ENCODE peak calls at places on chromosomes 7 and 10, in nine cellular contexts. E, T, Q, L, K, X, D, H and S are unnamed samples.

GRCh38 chr7:101744588-101744987 is 72.8 kb upstream of the CUX1 start:
- DNase-seq in Q (no peak), K (no peak), L (no peak), X (no peak), E (peak), T (no peak), H (no peak), D (no peak), S (no peak)

GRCh38 chr10:119754085-119754484 is 28.2 kb downstream of the INPP5F start:
- DNase-seq in K (no peak), E (no peak), T (no peak), L (no peak), X (no peak), D (no peak), H (no peak), Q (no peak), S (no peak)

GRCh38 chr10:69772933-69773704 is 28.6 kb upstream of the COL13A1 start:
- DNase-seq in E (no peak), X (no peak), T (no peak), D (no peak), H (no peak), L (no peak), Q (no peak), K (no peak), S (no peak)

GRCh38 chr10:124308811-124309210 is 109.9 kb downstream of the OAT start:
- DNase-seq in K (no peak), H (no peak), D (no peak), L (no peak), E (peak), X (no peak), Q (no peak), T (no peak), S (no peak)

GRCh38 chr10:43653746-43654145 is 5.1 kb upstream of the ZNF32 start:
- DNase-seq in E (no peak), X (no peak), D (peak), L (no peak), H (peak), K (no peak), T (no peak), Q (no peak), S (no peak)

GRCh38 chr10:119396008-119396708 is 146.4 kb downstream of the RGS10 start:
- DNase-seq in T (no peak), Q (no peak), X (no peak), L (no peak), D (no peak), H (no peak), E (no peak), K (no peak), S (no peak)

GRCh38 chr10:55146032-55146431 is 345.0 kb upstream of the PCDH15 start:
- DNase-seq in Q (no peak), T (peak), D (peak), X (no peak), K (no peak), L (no peak), H (peak), E (no peak), S (no peak)

GRCh38 chr7:121366852-121367431 is 29.2 kb downstream of the FAM3C start:
- DNase-seq in D (peak), K (peak), X (no peak), L (no peak), H (peak), E (no peak), Q (no peak), T (peak), S (no peak)

DNA sequence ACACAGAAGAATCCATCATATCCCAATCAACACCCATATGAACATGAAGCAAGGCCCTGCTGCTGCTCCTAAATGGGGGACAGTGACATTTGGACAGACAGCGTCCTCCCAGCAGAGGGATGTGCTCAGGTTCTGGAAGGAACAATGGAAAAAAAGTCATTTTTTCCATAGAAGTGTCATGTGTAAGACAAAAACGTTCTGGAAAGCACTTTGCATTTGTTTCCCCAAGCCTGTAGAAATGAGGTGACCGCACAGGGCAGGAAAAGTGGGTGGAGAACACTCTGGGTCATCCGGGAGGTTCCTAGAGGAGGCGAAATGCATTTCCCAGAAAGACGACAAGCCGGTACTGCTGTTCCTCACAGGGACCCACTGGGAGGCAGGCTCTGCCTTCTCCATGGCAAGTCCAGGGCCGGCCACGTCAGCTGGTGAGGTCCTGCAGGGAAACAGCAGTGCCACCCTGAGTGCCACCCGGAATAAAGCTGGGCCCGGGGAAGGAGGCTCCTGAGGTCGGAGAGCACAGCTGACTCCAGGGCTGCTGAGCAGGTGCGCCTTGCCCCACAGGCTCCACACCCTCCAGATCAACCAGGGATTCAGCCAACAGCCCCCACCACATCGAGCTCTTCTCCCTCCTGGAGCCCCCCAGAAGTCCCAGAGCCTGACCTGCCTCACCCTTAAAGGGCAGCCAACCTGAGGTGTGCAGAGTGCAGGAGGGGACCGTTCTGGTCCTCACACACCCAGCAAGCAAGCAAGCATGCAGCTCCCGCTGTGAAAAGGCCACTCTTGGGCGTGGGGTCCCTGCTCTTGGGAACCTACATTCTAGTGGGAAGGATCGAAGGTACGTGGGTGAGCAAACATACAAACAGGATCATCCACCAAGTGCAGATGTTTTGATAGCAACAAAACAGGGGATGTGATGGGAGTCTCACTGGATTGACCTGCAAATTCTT is 28.8 kb upstream of the INPP5A start:
- DNase-seq in Q (peak), E (peak), H (peak), D (no peak), T (no peak), X (no peak), K (no peak), L (no peak), S (no peak)
- TF ChIP-seq CTCF in Q (no peak), E (no peak), H (no peak), D (no peak), T (no peak), X (peak), K (no peak), L (no peak), S (no peak)

DNA sequence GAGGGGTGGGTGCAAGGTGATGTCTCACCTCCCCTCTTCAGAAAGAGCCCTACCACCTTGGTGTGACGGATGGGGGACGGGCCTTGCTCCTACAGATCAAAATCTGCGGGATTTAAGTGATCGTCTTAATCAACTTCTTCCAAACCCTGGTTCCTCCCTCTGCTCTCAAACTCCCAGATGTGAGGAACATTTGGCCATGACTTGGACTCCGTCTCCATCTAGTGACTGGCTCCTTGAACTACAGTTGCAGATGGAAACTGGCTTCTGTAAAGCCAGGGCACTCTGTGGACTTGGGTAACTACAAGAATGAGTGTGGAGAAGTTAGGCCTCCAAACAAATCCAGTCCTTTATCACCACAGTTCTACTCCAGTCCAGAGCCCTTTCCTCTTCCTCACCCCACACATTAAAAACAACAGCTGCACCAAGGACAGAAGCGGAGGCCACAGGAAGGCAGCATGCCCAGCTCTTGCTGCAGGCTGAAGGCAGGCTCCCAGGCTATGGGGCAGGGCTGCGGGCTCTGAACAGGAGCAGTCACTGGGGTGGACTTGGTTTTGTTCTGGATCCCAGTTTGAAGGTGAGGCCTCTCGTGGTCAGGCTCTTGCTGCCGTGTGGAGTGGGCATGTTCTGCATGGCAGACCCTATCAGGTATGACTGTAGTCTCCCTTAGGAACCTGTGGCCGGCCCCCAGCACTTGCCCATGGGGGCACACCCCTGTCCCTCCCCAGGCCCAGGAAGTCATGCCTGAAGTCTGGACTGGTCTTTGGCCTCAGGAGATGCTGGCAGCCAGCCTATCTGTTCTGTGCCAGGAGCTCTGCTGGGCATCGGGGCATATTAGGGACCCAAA is 79.4 kb downstream of the VWC2 start:
- DNase-seq in E (peak), Q (no peak), K (peak), X (peak), D (peak), L (no peak), H (peak), T (peak), S (peak)
- TF ChIP-seq CTCF in E (peak), Q (peak), K (peak), X (peak), D (peak), L (peak), H (peak), T (peak), S (peak)

DNA sequence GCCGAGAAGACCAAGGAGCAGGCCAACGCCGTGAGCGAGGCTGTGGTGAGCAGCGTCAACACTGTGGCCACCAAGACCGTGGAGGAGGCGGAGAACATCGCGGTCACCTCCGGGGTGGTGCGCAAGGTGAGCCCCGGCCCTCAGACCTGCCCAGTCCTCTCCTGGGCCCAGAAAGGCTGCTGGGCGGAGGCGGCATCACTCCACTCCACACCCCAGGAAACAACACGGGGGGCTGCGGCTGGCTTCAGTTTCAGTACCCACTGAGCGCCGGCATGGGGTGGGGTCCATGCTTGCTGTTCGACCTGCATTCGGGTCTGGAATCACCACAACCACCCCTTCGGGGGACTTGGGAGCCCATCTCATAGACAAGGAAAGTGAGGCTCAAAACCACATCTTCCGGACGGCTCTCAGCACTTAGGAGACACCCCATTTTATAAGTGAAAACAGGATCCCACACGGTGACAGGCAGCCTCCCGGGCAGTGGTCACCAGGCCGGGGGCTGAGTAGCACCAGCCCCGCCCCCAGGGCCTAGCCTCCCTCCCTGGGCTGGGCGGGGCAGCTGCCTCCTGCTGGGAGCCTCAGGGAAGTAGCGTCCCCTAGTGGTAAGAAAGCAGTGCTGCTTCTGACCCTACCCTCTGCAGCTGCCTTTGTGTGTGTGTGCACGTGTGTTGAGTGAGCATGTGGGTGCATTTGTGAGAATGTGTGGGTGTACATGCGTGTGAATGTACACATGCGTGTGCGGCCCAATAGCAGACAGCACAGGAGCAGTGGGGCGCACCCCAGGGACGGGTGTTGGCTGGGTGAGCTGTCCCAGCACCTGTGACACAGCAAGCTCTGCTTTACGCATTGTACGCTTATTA is 1.8 kb downstream of the SNCG start:
- DNase-seq in E (peak), T (peak), H (peak), X (no peak), Q (peak), D (peak), K (peak), L (no peak), S (peak)
- TF ChIP-seq CTCF in E (peak), T (peak), H (peak), X (peak), Q (peak), D (peak), K (peak), L (peak), S (peak)

GRCh38 chr10:28296023-28296422 is 6.8 kb downstream of the MPP7 start:
- DNase-seq in Q (no peak), T (no peak), X (no peak), D (no peak), E (no peak), L (no peak), K (no peak), H (no peak), S (no peak)

GRCh38 chr10:28304032-28304571 is 1.2 kb upstream of the MPP7 start:
- DNase-seq in K (no peak), L (no peak), T (no peak), D (no peak), Q (no peak), X (no peak), E (no peak), H (no peak), S (no peak)

GRCh38 chr10:28302012-28302667 is 724 bp downstream of the MPP7 start:
- DNase-seq in K (no peak), H (no peak), E (no peak), D (no peak), L (no peak), Q (no peak), X (no peak), T (peak), S (no peak)

GRCh38 chr10:28302668-28303488 is at the start of gene MPP7:
- DNase-seq in D (peak), H (peak), T (peak), Q (peak), L (peak), X (peak), K (peak), E (peak), S (peak)

GRCh38 chr10:28300027-28300426 is 2.8 kb downstream of the MPP7 start:
- DNase-seq in D (no peak), H (peak), L (no peak), E (no peak), X (no peak), Q (no peak), T (no peak), K (no peak), S (no peak)
- TF ChIP-seq CTCF in D (peak), H (peak), L (no peak), E (peak), X (no peak), Q (no peak), T (no peak), K (no peak), S (no peak)

DNA sequence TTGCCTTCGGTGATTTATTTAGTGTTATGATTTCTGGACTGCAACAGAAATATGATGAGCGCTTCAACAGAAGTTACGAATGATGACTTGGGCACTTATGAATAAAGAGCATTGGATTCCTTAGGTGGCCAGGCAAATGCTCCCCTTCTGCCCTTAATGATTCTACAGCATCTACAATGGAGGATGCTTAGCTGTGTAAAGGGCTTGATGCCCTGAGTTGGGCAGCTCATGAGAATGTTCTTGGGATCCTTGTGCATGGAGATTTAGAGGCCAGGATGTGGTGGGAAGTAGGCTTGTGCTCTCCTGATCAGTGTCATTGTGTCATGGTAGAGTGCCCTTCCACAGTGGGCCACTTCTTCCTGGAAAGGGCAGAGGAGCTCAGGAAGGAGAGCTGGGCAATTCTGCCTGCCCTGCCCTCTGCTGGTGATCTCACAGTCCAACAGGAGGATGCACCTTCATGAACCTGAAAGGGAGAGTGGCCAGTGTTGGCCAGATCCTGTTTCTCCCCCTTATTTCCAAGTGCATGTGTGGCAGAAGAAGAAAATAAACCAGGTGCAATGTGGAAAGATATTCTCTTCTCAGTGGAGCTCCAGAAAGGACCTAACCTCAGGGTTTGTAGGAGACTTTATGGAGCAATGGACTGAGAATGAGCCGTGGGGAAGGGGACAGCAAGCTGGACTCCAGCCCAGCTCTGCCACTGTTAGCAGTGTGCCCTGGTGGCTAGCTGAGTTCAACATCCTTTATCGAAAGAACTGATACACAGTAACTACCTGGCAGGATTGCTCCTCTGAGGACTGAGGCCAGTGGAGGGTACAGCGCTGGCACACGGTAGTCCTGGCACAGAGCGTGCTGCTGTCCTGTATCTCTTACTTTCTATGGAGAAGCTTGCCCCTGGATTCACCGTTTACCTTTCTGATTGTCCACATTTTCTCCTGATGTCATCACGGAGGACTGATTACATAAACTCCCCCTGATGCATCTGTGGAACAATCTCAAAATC is 182.9 kb downstream of the BMPER start:
- DNase-seq in H (peak), T (peak), L (no peak), K (peak), D (peak), E (peak), Q (no peak), X (no peak), S (peak)
- TF ChIP-seq CTCF in H (peak), T (peak), L (peak), K (peak), D (peak), E (peak), Q (no peak), X (peak), S (peak)

GRCh38 chr10:52778511-52779392 is 6.2 kb upstream of the MBL2 start:
- DNase-seq in X (no peak), D (peak), T (peak), E (peak), H (peak), L (no peak), Q (no peak), K (no peak), S (peak)
- TF ChIP-seq CTCF in X (peak), D (peak), T (peak), E (peak), H (peak), L (peak), Q (no peak), K (peak), S (peak)

GRCh38 chr7:158771-159170 is 33.6 kb upstream of the FAM20C start:
- DNase-seq in K (no peak), X (no peak), L (no peak), T (no peak), Q (no peak), D (no peak), H (no peak), E (no peak), S (no peak)

GRCh38 chr7:157771-158251 is 34.6 kb upstream of the FAM20C start:
- DNase-seq in D (no peak), T (no peak), E (no peak), K (no peak), L (no peak), Q (peak), X (no peak), H (no peak), S (no peak)

GRCh38 chr7:155369-156000 is 36.9 kb upstream of the FAM20C start:
- DNase-seq in K (no peak), T (no peak), Q (peak), X (no peak), L (no peak), D (no peak), H (peak), E (no peak), S (peak)

GRCh38 chr7:156111-157007 is 36.0 kb upstream of the FAM20C start:
- DNase-seq in K (no peak), D (no peak), X (no peak), H (no peak), Q (peak), L (no peak), T (no peak), E (no peak), S (no peak)

GRCh38 chr7:157008-157310 is 35.4 kb upstream of the FAM20C start:
- DNase-seq in X (no peak), Q (peak), K (no peak), L (no peak), E (no peak), T (no peak), H (no peak), D (no peak), S (no peak)
- TF ChIP-seq CTCF in X (no peak), Q (no peak), K (no peak), L (no peak), E (no peak), T (no peak), H (no peak), D (no peak), S (no peak)

DNA sequence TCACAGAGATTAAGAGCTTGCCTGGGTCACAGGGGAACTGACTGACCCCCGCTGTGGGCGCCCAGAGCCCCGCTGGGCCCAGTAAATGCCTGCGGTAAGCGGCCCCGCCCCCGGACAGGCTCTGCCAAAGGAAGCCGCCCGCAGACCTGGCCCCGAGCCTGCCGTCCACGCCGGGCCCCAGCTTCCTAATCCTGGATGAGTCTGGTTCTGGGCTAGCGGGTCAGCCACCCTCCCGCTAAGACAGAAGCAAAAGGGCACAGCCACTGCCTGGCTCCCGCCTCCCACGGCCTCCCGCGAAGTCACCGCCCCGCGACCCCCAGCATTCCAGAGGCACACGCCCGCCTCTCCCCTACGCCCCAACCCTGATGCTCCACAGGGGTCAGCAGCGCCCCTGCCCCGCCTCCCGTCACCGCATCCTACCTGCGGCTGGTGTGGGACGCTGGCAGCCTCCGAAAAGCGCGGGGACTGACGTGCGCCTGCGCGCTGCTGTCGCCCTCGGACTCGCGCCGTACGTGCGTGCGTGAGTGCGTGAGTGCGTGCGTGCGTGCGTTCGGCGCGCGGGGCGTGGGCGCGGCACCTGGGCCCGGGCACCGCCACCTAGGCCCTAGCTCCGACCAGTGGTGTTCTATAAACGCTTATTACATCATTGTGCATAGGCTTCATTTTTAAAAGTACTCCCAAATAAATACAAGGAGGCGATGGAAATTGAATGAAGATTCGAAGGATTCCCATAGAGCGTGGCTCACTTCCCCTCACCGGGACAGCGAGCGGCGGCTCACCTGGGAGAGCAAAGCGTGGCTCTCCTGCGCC is at the start of gene FIGNL1:
- DNase-seq in E (peak), T (peak), H (peak), X (peak), D (peak), L (no peak), K (peak), Q (peak), S (peak)
- TF ChIP-seq CTCF in E (no peak), T (no peak), H (no peak), X (no peak), D (no peak), L (no peak), K (no peak), Q (no peak), S (no peak)